ENCODE peak calls at places on chromosomes 12 and 14, in five cellular contexts. P is mesenchymal stem cell, Q is heart left ventricle, X is thyroid gland, N is ovary. F is an unnamed sample.

GRCh38 chr14:100030441-100031153 is 34.6 kb upstream of the EVL start:
- DNase-seq in P (peak; percentile 97), Q (no peak), X (no peak), N (no peak), F (peak; percentile 77)

GRCh38 chr12:132523576-132524331 is 33.8 kb downstream of the FBRSL1 start:
- DNase-seq in P (peak; percentile 46), Q (peak; percentile 62), X (peak; percentile 73), N (peak; percentile 65), F (peak; percentile 79)

GRCh38 chr12:123364532-123365140 is at the start of gene SBNO1:
- DNase-seq in P (peak; percentile 91), Q (peak; percentile 94), X (peak; percentile 90), N (peak; percentile 95), F (peak; percentile 96)

GRCh38 chr12:41943671-41944070 is 201.0 kb downstream of the GXYLT1 start:
- DNase-seq in P (no peak), Q (no peak), X (no peak), N (no peak), F (no peak)

GRCh38 chr12:32499048-32499447 is 99.7 kb downstream of the FGD4 start:
- DNase-seq in P (no peak), Q (peak; percentile 41), X (no peak), N (no peak), F (no peak)

GRCh38 chr12:49491823-49492222 is 47.0 kb upstream of the KCNH3 start:
- DNase-seq in P (peak; percentile 31), Q (no peak), X (no peak), N (no peak), F (peak; percentile 27)

GRCh38 chr12:75553865-75554555 is 42.6 kb upstream of the KRR1 start:
- DNase-seq in P (no peak), Q (no peak), X (no peak), N (no peak), F (peak; percentile 39)

GRCh38 chr12:39296496-39296895 is 146.4 kb downstream of the KIF21A start:
- DNase-seq in P (no peak), Q (no peak), X (no peak), N (no peak), F (no peak)

GRCh38 chr14:55454264-55455151 is 14.1 kb upstream of the TBPL2 start:
- DNase-seq in P (peak; percentile 84), Q (peak; percentile 26), X (peak; percentile 42), N (peak; percentile 74), F (peak; percentile 56)

GRCh38 chr12:31589896-31590729 is 823 bp downstream of the DENND5B start:
- DNase-seq in P (peak; percentile 79), Q (peak; percentile 71), X (peak; percentile 65), N (peak; percentile 79), F (peak; percentile 81)

GRCh38 chr14:93280743-93281142 is 52.1 kb downstream of the BTBD7 start:
- DNase-seq in P (no peak), Q (no peak), X (no peak), N (no peak), F (no peak)

GRCh38 chr12:49920241-49920914 is 16.7 kb upstream of the FAIM2 start:
- DNase-seq in P (peak; percentile 42), Q (peak; percentile 37), X (no peak), N (no peak), F (no peak)

GRCh38 chr14:65850429-65851145 is 438.1 kb downstream of the FUT8 start:
- DNase-seq in P (no peak), Q (no peak), X (no peak), N (no peak), F (no peak)

GRCh38 chr12:109461846-109462766 is 15.0 kb downstream of the KCTD10 start:
- DNase-seq in P (peak; percentile 86), Q (peak; percentile 87), X (peak; percentile 95), N (peak; percentile 74), F (peak; percentile 98)

GRCh38 chr14:28243600-28243999 is 523.0 kb upstream of the FOXG1 start:
- DNase-seq in P (no peak), Q (no peak), X (no peak), N (no peak), F (peak; percentile 40)

GRCh38 chr14:99479160-99479902 is 1.3 kb downstream of the SETD3 start:
- DNase-seq in P (no peak), Q (no peak), X (peak; percentile 53), N (no peak), F (peak; percentile 56)

GRCh38 chr12:72110814-72111615 is 161.2 kb upstream of the TRHDE start:
- DNase-seq in P (no peak), Q (no peak), X (no peak), N (no peak), F (no peak)

GRCh38 chr12:124520258-124520657 is 47.2 kb downstream of the NCOR2 start:
- DNase-seq in P (peak; percentile 51), Q (no peak), X (peak; percentile 95), N (no peak), F (no peak)

GRCh38 chr12:67648306-67649164 is at the start of gene DYRK2:
- DNase-seq in P (peak; percentile 84), Q (peak; percentile 84), X (peak; percentile 80), N (peak; percentile 83), F (peak; percentile 90)

GRCh38 chr14:54785111-54785777 is 117.4 kb downstream of the GCH1 start:
- DNase-seq in P (no peak), Q (no peak), X (no peak), N (no peak), F (no peak)

GRCh38 chr14:90556050-90556477 is 159.2 kb downstream of the CALM1 start:
- DNase-seq in P (peak; percentile 19), Q (no peak), X (peak; percentile 84), N (no peak), F (no peak)

GRCh38 chr12:101018540-101018939 is 191.5 kb downstream of the SLC5A8 start:
- DNase-seq in P (peak; percentile 72), Q (no peak), X (no peak), N (no peak), F (peak; percentile 65)

GRCh38 chr14:97827746-97828145 is 1030.6 kb downstream of the VRK1 start:
- DNase-seq in P (no peak), Q (no peak), X (no peak), N (no peak), F (no peak)

GRCh38 chr12:115096673-115097349 is 412.8 kb upstream of the TBX3 start:
- DNase-seq in P (peak; percentile 46), Q (peak; percentile 22), X (no peak), N (no peak), F (peak; percentile 6)

GRCh38 chr14:37482428-37482827 is 112.6 kb downstream of the FOXA1 start:
- DNase-seq in P (no peak), Q (no peak), X (no peak), N (no peak), F (no peak)

GRCh38 chr14:102683399-102684275 is 91.2 kb downstream of the RCOR1 start:
- DNase-seq in P (no peak), Q (no peak), X (no peak), N (no peak), F (no peak)

GRCh38 chr14:68391292-68392014 is 401.4 kb downstream of the ZFP36L1 start:
- DNase-seq in P (no peak), Q (peak; percentile 58), X (no peak), N (peak; percentile 59), F (peak; percentile 84)

GRCh38 chr14:44531648-44532047 is 24.6 kb upstream of the FSCB start:
- DNase-seq in P (peak; percentile 56), Q (no peak), X (no peak), N (no peak), F (no peak)

GRCh38 chr14:101843665-101844064 is 82.2 kb downstream of the PPP2R5C start:
- DNase-seq in P (no peak), Q (no peak), X (no peak), N (no peak), F (no peak)

GRCh38 chr12:33438025-33438772 is 1.4 kb downstream of the SYT10 start:
- DNase-seq in P (no peak), Q (no peak), X (no peak), N (no peak), F (no peak)

GRCh38 chr12:116378002-116378401 is 100.5 kb upstream of the MED13L start:
- DNase-seq in P (no peak), Q (no peak), X (no peak), N (no peak), F (no peak)

GRCh38 chr12:116381744-116382455 is 104.4 kb upstream of the MED13L start:
- DNase-seq in P (peak; percentile 95), Q (no peak), X (no peak), N (no peak), F (peak; percentile 93)

GRCh38 chr12:116381240-116381743 is 103.8 kb upstream of the MED13L start:
- DNase-seq in P (no peak), Q (no peak), X (no peak), N (no peak), F (peak; percentile 64)

GRCh38 chr12:116382456-116382902 is 105.0 kb upstream of the MED13L start:
- DNase-seq in P (no peak), Q (no peak), X (no peak), N (no peak), F (peak; percentile 50)

DNA sequence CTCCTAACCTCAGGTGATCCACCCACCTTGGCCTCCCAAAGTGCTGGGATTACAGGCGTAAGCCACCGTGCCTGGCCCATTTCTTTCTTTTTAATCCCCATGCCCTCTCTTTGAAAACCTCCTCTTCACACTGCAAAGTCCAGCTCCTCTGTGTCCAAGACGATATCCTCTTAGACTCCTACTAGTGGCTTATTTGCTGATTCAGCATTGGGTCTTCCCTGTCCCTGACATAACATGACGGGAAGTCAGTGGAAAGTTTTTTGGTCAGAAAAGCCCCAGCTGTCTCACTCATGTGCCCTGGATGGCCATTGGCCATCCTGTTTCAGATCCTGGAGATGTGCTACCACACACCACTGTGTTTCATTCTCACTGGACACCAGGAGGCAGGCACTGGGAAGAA is 102.6 kb upstream of the MED13L start:
- DNase-seq in P (no peak), Q (no peak), X (no peak), N (no peak), F (no peak)
- H3K4me1 ChIP-seq in P (peaks cover 32% of the 10 kb centered on the region), Q (no peaks in the 10 kb centered on the region), X (peaks cover 30% of the 10 kb centered on the region), N (peaks cover 19% of the 10 kb centered on the region), F (peaks cover 47% of the 10 kb centered on the region)

DNA sequence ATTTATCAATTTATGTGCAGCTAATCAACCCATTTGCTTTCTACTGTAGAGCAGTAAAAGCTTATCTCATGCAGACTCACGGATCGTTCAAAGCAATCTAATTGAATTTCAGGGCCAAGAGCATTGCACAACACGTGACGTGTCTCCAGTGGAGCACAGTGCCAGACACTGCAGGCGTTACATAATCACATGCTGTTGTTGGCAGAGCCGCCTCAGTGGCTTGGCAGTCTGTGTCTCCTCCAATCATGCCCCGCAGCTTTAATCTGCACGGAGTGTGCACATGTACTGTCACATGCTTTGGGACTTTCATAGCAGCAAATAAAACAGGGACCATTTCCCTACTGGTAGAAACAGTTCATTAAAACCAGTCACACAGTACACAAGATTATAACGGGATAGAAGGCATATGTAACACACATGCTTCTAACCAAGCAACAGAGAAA is 309.3 kb downstream of the ITPR2 start:
- DNase-seq in P (peak; percentile 79), Q (peak; percentile 86), X (peak; percentile 97), N (peak; percentile 90), F (peak; percentile 61)
- H3K36me3 ChIP-seq in P (peaks cover 3% of the 10 kb centered on the region), Q (no peaks in the 10 kb centered on the region), X (no peaks in the 10 kb centered on the region), N (no peaks in the 10 kb centered on the region), F (no peaks in the 10 kb centered on the region)

DNA sequence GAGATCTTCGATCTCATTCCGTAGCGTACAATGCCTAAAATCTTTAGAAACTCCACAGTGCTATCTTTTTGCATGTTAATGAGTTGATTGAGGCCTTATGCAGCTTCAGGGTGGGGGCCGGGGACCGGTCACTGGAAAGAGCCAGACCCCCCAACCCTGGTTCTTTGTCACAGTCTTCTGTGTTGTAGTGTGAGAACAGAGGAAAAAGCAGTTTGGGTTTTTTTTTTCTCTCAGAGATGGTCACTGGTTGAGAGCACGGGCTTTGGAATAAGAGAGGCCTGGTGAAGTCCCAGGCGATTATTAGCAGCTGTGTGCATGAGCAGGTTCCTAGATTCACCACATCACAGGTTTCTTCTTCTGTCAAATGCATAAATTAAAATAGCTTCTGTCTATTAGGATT is 88.1 kb downstream of the ST8SIA1 start:
- DNase-seq in P (no peak), Q (no peak), X (no peak), N (no peak), F (no peak)
- H3K4me3 ChIP-seq in P (no peak overlapping the region), Q (no peak overlapping the region), X (no peak overlapping the region), N (no peak overlapping the region), F (no peak overlapping the region)

GRCh38 chr14:104683653-104684448 is 5.6 kb upstream of the INF2 start:
- DNase-seq in P (no peak), Q (peak; percentile 5), X (no peak), N (no peak), F (no peak)
- H3K4me1 ChIP-seq in P (peaks cover 57% of the 10 kb centered on the region), Q (peaks cover 56% of the 10 kb centered on the region), X (peaks cover 43% of the 10 kb centered on the region), N (peaks cover 20% of the 10 kb centered on the region), F (peaks cover 34% of the 10 kb centered on the region)